ENCODE peak calls at places on chromosomes 3 and 15, in nine cellular contexts. K is OCI-LY7, S is psoas muscle, L is cardiac muscle cell, Y is kidney epithelial cell, E is HCT116, T is GM23338, W is thoracic aorta, H is breast epithelium. V is an unnamed sample. For H3K36me3, the result is how much of the 10 kb centered on the place peaks cover.

GRCh38 chr3:128469128-128469527 is 2.4 kb upstream of the DNAJB8 start:
- DNase-seq in T (no peak), K (no peak), L (no peak), S (no peak), W (no peak), H (no peak), Y (no peak), E (no peak), V (no peak)

GRCh38 chr3:149443545-149443912 is 31.0 kb upstream of the TM4SF4 start:
- DNase-seq in T (no peak), K (no peak), Y (no peak), L (no peak), W (no peak), E (no peak), H (no peak), S (no peak), V (no peak)

GRCh38 chr15:42282344-42282743 is 9.1 kb upstream of the TMEM87A start:
- DNase-seq in K (no peak), Y (no peak), S (no peak), E (no peak), L (no peak), T (no peak), W (no peak), H (no peak), V (no peak)

GRCh38 chr15:73058437-73058836 is 6.2 kb downstream of the NEO1 start:
- DNase-seq in T (no peak), L (no peak), K (no peak), E (no peak), H (no peak), S (no peak), W (no peak), Y (no peak), V (no peak)

GRCh38 chr15:43329960-43330779 is at the start of gene LCMT2:
- DNase-seq in K (peak), T (peak), Y (peak), E (peak), H (peak), W (peak), S (peak), L (peak), V (peak)

GRCh38 chr15:29969587-29970401 is 113.0 kb upstream of the GOLGA8J start:
- DNase-seq in Y (no peak), E (no peak), W (no peak), K (no peak), H (no peak), L (no peak), S (no peak), T (no peak), V (no peak)

GRCh38 chr3:141372656-141373055 is 4.4 kb downstream of the ZBTB38 start:
- DNase-seq in W (no peak), T (no peak), K (no peak), Y (no peak), H (no peak), E (no peak), S (no peak), L (no peak), V (no peak)

GRCh38 chr3:160830792-160831191 is 74.8 kb downstream of the PPM1L start:
- DNase-seq in Y (no peak), E (no peak), T (no peak), L (no peak), K (no peak), W (no peak), H (no peak), S (no peak), V (no peak)

GRCh38 chr15:83844742-83845141 is 190.8 kb downstream of the ADAMTSL3 start:
- DNase-seq in L (peak), E (no peak), T (no peak), S (no peak), Y (no peak), H (no peak), K (no peak), W (no peak), V (no peak)

GRCh38 chr3:80770106-80771079 is 991.1 kb downstream of the GBE1 start:
- DNase-seq in S (no peak), K (no peak), T (peak), E (no peak), H (no peak), L (peak), Y (no peak), W (no peak), V (no peak)

GRCh38 chr15:60933914-60934885 is 294.9 kb downstream of the RORA start:
- DNase-seq in Y (no peak), K (no peak), L (no peak), E (no peak), S (no peak), W (no peak), H (no peak), T (no peak), V (no peak)

GRCh38 chr3:152076148-152076547 is 192.6 kb upstream of the MBNL1 start:
- DNase-seq in S (no peak), K (no peak), T (no peak), Y (no peak), W (no peak), E (no peak), L (peak), H (no peak), V (no peak)

GRCh38 chr15:60745469-60745971 is 266.6 kb upstream of the ICE2 start:
- DNase-seq in Y (no peak), S (peak), E (no peak), H (no peak), W (no peak), T (no peak), K (no peak), L (peak), V (no peak)

GRCh38 chr15:40048155-40048792 is 9.3 kb upstream of the SRP14 start:
- DNase-seq in W (no peak), L (no peak), H (no peak), S (no peak), K (peak), E (no peak), Y (no peak), T (no peak), V (peak)

GRCh38 chr15:72827216-72827615 is 43.7 kb upstream of the ADPGK start:
- DNase-seq in L (no peak), K (no peak), T (no peak), S (no peak), E (no peak), Y (no peak), W (no peak), H (no peak), V (no peak)

GRCh38 chr15:52146776-52147175 is 34.2 kb upstream of the BCL2L10 start:
- DNase-seq in Y (no peak), L (no peak), S (no peak), W (no peak), K (no peak), E (no peak), H (no peak), T (no peak), V (no peak)

GRCh38 chr15:96355561-96356129 is 25.1 kb downstream of the NR2F2 start:
- DNase-seq in Y (no peak), E (no peak), L (no peak), K (no peak), W (no peak), H (no peak), S (peak), T (peak), V (no peak)

GRCh38 chr3:158775801-158776399 is 26.0 kb upstream of the MFSD1 start:
- DNase-seq in W (no peak), T (no peak), S (no peak), Y (no peak), H (no peak), K (no peak), E (no peak), L (no peak), V (no peak)

DNA sequence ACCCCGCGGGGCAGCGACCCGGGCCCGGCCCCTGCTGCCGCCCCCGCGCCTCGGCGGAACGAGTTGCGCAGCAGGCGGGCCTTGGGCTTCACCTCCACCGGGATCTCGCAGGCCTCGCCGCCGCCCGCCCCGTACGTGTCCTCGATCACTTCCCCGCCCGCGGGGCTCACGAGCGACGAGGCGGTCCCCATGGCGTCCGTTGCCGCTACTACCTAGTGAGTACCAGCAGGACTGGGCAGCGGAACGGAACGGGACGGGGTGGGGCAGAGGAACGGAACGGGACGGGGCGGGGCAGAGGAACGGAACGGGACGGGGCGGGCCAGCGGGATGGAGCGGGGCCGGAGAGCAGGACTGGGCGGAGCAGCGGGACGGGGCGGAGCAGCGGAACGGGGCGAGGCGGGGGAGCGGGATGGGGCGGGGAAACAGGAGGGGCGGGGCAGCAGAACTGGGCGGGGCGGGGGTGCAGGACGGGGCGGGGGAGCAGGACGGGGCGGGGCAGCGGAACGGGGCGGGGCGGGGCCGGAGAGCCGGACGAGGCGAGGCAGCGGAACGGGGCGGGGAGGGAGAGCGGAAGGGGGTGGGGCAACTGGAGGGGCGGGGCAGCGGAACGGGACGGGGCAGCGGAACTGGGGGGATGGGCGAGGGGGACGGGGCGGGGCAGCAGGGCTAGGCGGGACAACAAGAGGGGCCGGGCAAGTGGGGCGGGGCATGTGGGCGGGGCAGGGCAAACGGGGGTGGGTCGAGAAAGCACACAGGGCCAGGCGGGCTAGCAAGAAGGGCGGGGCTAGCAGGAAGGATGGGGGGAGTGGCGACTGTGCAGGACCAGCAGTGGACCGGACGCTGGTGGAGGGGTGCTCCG is at the start of gene NPHP3:
- DNase-seq in T (peak), K (peak), S (peak), W (peak), L (peak), H (peak), Y (peak), E (peak), V (peak)
- TF ChIP-seq CTCF in T (no peak), K (no peak), S (no peak), W (no peak), L (no peak), H (no peak), Y (no peak), E (no peak), V (no peak)

GRCh38 chr3:48445277-48445882 is 1.2 kb upstream of the ATRIP start:
- DNase-seq in H (no peak), S (no peak), E (no peak), K (no peak), L (no peak), T (no peak), Y (no peak), W (no peak), V (no peak)
- H3K4me3 ChIP-seq in H (peak), S (peak), E (peak), K (peak), L (no peak), T (peak), Y (no peak), W (peak), V (peak)

GRCh38 chr3:70977712-70978111 is 605.8 kb downstream of the FOXP1 start:
- DNase-seq in H (no peak), W (no peak), E (no peak), Y (no peak), S (no peak), L (no peak), K (no peak), T (no peak), V (no peak)
- H3K36me3 ChIP-seq in H (under half), W (under half), E (under half), Y (under half), S (half or more), L (under half), K (half or more), T (under half), V (under half)

DNA sequence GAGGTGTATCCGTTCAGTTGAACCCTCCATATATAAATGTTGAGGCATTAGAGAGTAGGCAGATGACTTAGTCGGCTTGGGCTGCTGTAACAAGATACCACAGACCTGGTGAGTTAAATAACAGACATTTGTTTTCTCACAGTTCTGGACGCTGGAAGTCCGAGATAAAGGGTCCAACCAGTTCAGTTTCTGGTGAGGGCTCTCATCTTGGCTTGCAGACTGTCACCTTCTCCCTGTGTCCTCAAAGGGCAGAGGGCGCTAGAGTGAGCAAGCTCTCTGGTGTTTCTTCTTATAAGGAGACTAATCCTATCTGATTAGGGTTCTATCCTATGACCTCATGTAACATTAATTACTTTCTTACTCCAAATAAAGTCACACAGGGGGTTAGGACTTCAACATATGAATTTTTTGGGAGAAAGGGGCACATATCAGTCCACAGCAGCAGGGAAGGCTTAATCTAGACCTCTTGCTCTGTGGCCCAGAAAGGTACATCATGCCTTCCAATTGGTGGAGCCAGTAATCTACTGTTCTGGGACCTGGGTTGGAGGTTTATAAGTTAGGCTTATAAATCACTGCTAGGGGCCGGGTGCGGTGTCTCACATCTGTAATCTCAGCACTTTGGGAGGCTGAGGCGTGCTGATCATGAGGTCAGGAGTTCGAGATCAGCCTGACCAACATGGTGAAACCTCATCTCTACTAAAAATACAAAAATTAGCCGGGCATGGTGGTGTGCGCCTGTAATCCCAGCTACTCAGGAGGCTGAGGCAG is 26.3 kb upstream of the SLC28A2 start:
- DNase-seq in K (peak), H (no peak), L (no peak), Y (no peak), S (no peak), E (no peak), T (peak), W (no peak), V (no peak)
- TF ChIP-seq CTCF in K (peak), H (no peak), L (no peak), Y (no peak), S (no peak), E (peak), T (peak), W (no peak), V (peak)

GRCh38 chr3:11477286-11477935 is 166.3 kb downstream of the VGLL4 start:
- DNase-seq in K (no peak), S (no peak), L (peak), Y (peak), W (no peak), H (no peak), E (no peak), T (peak), V (no peak)
- H3K4me3 ChIP-seq in K (no peak), S (no peak), L (no peak), Y (no peak), W (no peak), H (peak), E (no peak), T (no peak), V (no peak)

GRCh38 chr3:14451844-14452533 is 49.6 kb downstream of the SLC6A6 start:
- DNase-seq in E (no peak), T (no peak), H (no peak), K (no peak), S (peak), L (peak), W (no peak), Y (peak), V (no peak)

GRCh38 chr3:14450922-14451606 is 48.7 kb downstream of the SLC6A6 start:
- DNase-seq in K (no peak), T (no peak), H (no peak), L (no peak), W (no peak), Y (no peak), E (no peak), S (no peak), V (no peak)

GRCh38 chr3:14453841-14454630 is 51.6 kb downstream of the SLC6A6 start:
- DNase-seq in T (no peak), S (no peak), W (no peak), H (no peak), L (no peak), E (no peak), Y (no peak), K (no peak), V (no peak)

GRCh38 chr3:14453368-14453710 is 50.9 kb downstream of the SLC6A6 start:
- DNase-seq in W (no peak), E (no peak), H (no peak), K (no peak), S (no peak), Y (no peak), T (no peak), L (no peak), V (no peak)

GRCh38 chr3:14452676-14453367 is 50.4 kb downstream of the SLC6A6 start:
- DNase-seq in T (no peak), W (peak), Y (peak), E (peak), S (peak), L (peak), H (peak), K (no peak), V (no peak)
- H3K36me3 ChIP-seq in T (under half), W (under half), Y (under half), E (under half), S (half or more), L (under half), H (under half), K (half or more), V (under half)

DNA sequence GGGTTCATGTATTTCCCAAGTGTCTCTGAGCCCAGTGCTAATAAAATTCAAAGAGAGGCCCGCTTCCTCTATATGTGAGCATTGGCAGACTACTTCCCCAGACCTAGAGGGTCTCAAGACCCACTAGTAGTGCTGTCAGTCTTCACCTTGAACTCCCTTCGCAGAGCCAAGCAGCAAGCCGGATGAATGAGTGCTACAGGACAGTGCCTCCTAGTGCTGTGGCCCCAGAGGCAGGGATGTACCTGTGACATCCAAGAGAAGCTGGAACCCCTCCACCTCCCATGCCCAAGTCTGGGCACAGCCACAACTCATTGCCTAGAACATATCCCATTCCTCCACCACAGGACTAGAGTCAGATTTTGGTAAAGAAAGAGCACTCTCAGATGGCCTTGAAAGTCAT is 37.2 kb upstream of the MASP1 start:
- DNase-seq in L (no peak), T (no peak), S (no peak), W (no peak), H (no peak), Y (no peak), K (no peak), E (no peak), V (no peak)
- TF ChIP-seq CTCF in L (no peak), T (peak), S (no peak), W (no peak), H (no peak), Y (no peak), K (no peak), E (no peak), V (no peak)